ENCODE peak calls at places on chromosomes 1 and 21, in seven cellular contexts. J, Y, I, O, Z, T and R are unnamed samples.

GRCh38 chr1:15196807-15197530 is 43.4 kb downstream of the TMEM51 start:
- DNase-seq in J (peak; percentile 2), Y (no peak), I (no peak), O (no peak), Z (no peak), T (no peak), R (peak; percentile 2)

GRCh38 chr1:38021969-38022368 is 9.4 kb downstream of the UTP11 start:
- DNase-seq in J (no peak), Y (no peak), I (no peak), O (no peak), Z (no peak), T (no peak), R (peak; percentile 19)

GRCh38 chr1:90973897-90974798 is 47.7 kb downstream of the ZNF644 start:
- DNase-seq in J (no peak), Y (no peak), I (no peak), O (no peak), Z (no peak), T (peak; percentile 49), R (no peak)

GRCh38 chr1:2169200-2169836 is 25.3 kb downstream of the FAAP20 start:
- DNase-seq in J (no peak), Y (no peak), I (no peak), O (no peak), Z (no peak), T (no peak), R (no peak)

GRCh38 chr1:162856260-162856659 is 4.7 kb downstream of the CCDC190 start:
- DNase-seq in J (no peak), Y (peak; percentile 49), I (no peak), O (no peak), Z (peak; percentile 64), T (peak; percentile 74), R (no peak)

GRCh38 chr1:213050745-213051126 is 305 bp upstream of the RPS6KC1 start:
- DNase-seq in J (no peak), Y (no peak), I (no peak), O (no peak), Z (peak; percentile 42), T (no peak), R (no peak)

GRCh38 chr1:113929750-113930498 is 800 bp downstream of the HIPK1 start:
- DNase-seq in J (peak; percentile 57), Y (peak; percentile 68), I (no peak), O (peak; percentile 20), Z (peak; percentile 88), T (peak; percentile 12), R (peak; percentile 79)

GRCh38 chr1:218390625-218391024 is 45.5 kb downstream of the TGFB2 start:
- DNase-seq in J (no peak), Y (no peak), I (no peak), O (no peak), Z (no peak), T (no peak), R (no peak)

GRCh38 chr21:36849461-36849860 is 117.0 kb downstream of the HLCS start:
- DNase-seq in J (no peak), Y (no peak), I (no peak), O (no peak), Z (no peak), T (no peak), R (no peak)

GRCh38 chr1:213284626-213285025 is 233.6 kb downstream of the RPS6KC1 start:
- DNase-seq in J (no peak), Y (no peak), I (no peak), O (no peak), Z (peak; percentile 67), T (peak; percentile 78), R (no peak)

GRCh38 chr1:179550753-179551682 is 24.7 kb downstream of the NPHS2 start:
- DNase-seq in J (no peak), Y (no peak), I (no peak), O (no peak), Z (peak; percentile 72), T (peak; percentile 3), R (no peak)

GRCh38 chr1:6282577-6283270 is 21.8 kb upstream of the GPR153 start:
- DNase-seq in J (no peak), Y (no peak), I (no peak), O (no peak), Z (no peak), T (no peak), R (no peak)
- H3K27ac ChIP-seq in J (no peak overlapping the region), Y (no peak overlapping the region), I (no peak overlapping the region), O (no peak overlapping the region), Z (no peak overlapping the region), T (no peak overlapping the region), R (no peak overlapping the region)

GRCh38 chr1:65195495-65196417 is 47.8 kb downstream of the AK4 start:
- DNase-seq in J (no peak), Y (no peak), I (no peak), O (no peak), Z (no peak), T (peak; percentile 67), R (no peak)
- H3K27ac ChIP-seq in J (peak overlapping the region; percentile 60), Y (peak overlapping the region; percentile 87), I (peak overlapping the region; percentile 52), O (peak overlapping the region; percentile 57), Z (peak overlapping the region; percentile 94), T (no peak overlapping the region), R (no peak overlapping the region)

DNA sequence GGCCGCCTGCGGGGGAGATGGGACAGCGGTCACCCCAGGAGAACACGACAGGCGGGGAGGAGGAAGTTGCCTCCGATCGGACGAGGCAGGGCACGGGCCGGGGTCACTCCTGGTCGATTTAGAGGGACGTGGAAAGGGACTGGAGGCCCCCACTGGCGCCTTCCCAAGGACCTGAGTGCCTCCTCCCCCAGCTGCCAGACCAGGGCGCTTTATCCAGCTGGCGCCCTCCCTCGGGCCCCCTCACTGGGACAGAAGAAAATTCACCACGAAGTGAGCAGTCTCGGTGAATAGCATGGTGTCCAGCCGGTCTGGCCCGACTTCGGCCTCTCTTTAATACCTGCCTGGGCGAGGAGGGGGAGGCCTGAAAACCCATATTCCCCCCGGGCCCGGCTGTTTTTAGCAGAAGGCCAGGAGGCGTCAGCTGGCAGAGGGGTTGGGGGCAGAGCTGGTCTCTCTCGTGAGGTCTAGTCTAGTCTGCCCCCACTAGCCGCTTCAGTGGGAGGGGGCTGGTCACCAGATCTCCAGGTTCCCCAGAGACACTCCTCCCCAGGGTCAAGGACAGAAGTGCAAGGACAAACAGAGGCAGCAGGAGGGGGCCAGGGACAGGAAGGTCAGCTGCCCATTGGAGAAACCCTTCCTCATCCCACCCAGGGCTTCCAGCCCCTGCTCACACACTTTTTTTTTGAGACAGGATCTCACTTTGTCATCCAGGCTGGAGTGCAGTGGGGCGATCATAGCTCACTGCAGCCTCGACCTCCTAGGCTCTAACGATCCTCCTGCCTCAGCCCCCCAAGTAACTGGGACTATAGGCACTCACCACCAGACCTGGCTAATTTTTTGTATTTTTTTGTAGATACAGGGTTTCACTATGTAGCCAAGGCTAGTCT is 10.2 kb downstream of the FAM229A start:
- DNase-seq in J (no peak), Y (peak; percentile 76), I (no peak), O (peak; percentile 68), Z (no peak), T (peak; percentile 45), R (peak; percentile 78)
- H3K27ac ChIP-seq in J (peak overlapping the region; percentile 96), Y (peak overlapping the region; percentile 58), I (peak overlapping the region; percentile 83), O (peak overlapping the region; percentile 96), Z (peak overlapping the region; percentile 85), T (peak overlapping the region; percentile 88), R (peak overlapping the region; percentile 92)

GRCh38 chr1:234527346-234527745 is 48.4 kb upstream of the TARBP1 start:
- DNase-seq in J (no peak), Y (no peak), I (no peak), O (peak; percentile 4), Z (no peak), T (no peak), R (no peak)

GRCh38 chr1:234529661-234530237 is 50.8 kb upstream of the TARBP1 start:
- DNase-seq in J (no peak), Y (no peak), I (no peak), O (peak; percentile 9), Z (no peak), T (no peak), R (no peak)

GRCh38 chr1:234530641-234531040 is 51.7 kb upstream of the TARBP1 start:
- DNase-seq in J (no peak), Y (no peak), I (no peak), O (peak; percentile 15), Z (no peak), T (no peak), R (no peak)

GRCh38 chr1:234528073-234528865 is 49.3 kb upstream of the TARBP1 start:
- DNase-seq in J (no peak), Y (no peak), I (no peak), O (peak; percentile 16), Z (no peak), T (no peak), R (peak; percentile 49)

GRCh38 chr1:234529095-234529494 is 50.1 kb upstream of the TARBP1 start:
- DNase-seq in J (no peak), Y (no peak), I (no peak), O (peak; percentile 11), Z (no peak), T (no peak), R (no peak)
- H3K27ac ChIP-seq in J (peak overlapping the region; percentile 98), Y (peak overlapping the region; percentile 59), I (no peak overlapping the region), O (peak overlapping the region; percentile 98), Z (no peak overlapping the region), T (no peak overlapping the region), R (peak overlapping the region; percentile 98)

DNA sequence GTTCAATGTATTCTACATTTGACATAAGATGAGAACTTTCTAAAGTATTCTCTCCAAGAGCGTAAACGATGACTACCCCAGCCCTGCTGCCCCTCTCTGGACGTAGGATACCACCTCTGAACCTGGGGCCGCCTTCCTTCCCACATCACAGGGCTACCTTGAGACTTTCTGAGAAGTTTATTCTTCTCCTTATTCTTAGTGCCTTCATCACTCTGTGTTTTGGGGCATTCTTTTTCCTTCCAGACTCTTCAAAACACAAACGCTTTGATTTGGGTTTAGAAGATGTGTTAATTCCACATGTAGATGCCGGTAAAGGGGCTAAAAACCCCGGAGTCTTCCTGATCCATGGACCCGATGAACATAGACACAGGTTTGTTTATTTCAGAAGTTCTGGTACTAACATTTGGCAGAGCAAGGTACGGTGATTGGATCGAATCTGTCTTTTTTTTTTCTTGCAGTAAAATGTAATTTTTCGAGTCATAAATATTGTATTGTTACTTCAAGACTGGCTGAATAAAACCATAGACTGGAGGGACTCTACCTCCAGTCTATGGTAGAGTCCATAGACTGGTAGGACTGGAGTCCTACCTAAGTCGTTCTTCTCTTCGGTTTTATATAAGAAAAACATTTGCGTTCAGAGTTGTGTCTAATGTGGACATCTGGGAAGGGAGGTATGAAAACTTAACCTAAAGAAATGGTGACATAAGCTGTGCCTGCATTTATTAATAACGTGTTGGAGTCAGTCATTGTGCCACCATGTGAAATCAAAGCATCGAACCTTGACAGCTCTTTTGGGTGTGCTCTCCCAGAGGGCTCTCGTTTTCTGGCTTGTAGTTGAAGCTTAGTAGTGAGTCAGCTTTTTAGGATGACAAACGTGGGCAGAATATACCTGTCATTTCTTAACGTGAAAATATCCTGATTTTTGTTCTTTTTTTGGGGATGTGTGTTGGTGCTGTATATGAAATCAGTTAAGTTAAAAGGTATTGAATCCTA is 1.2 kb downstream of the MAN1A2 start:
- DNase-seq in J (no peak), Y (no peak), I (no peak), O (no peak), Z (peak; percentile 66), T (peak; percentile 22), R (no peak)
- H3K27ac ChIP-seq in J (peak overlapping the region; percentile 98), Y (no peak overlapping the region), I (no peak overlapping the region), O (peak overlapping the region; percentile 100), Z (peak overlapping the region; percentile 78), T (peak overlapping the region; percentile 86), R (peak overlapping the region; percentile 95)